ENCODE peak calls at places on chromosomes 7 and 10, in four cellular contexts. C, E, I and W are unnamed samples.
A peak's percentile ranks its signal among the peaks of the same experiment; 100 is the strongest.

GRCh38 chr7:77667459-77668090 is 28.7 kb upstream of the RSBN1L start:
- DNase-seq in I (no peak), E (no peak), C (no peak), W (no peak)

GRCh38 chr10:117653170-117653515 is 110.6 kb downstream of the EMX2 start:
- DNase-seq in C (no peak), I (no peak), E (no peak), W (peak; percentile 8)

GRCh38 chr7:30470163-30470770 is 8.3 kb downstream of the NOD1 start:
- DNase-seq in C (no peak), I (no peak), E (no peak), W (no peak)

GRCh38 chr10:27759483-27760281 is 14.1 kb upstream of the MKX start:
- DNase-seq in I (no peak), C (no peak), E (no peak), W (no peak)

GRCh38 chr7:5630670-5631069 is 150.8 kb downstream of the RNF216 start:
- DNase-seq in E (no peak), I (no peak), C (no peak), W (no peak)

GRCh38 chr10:77334501-77334900 is 303.1 kb downstream of the KCNMA1 start:
- DNase-seq in C (no peak), E (no peak), I (no peak), W (no peak)

GRCh38 chr10:74947781-74948401 is 121.5 kb downstream of the KAT6B start:
- DNase-seq in C (no peak), I (no peak), E (no peak), W (no peak)

GRCh38 chr7:102891693-102892261 is 21.0 kb upstream of the LRRC17 start:
- DNase-seq in I (no peak), E (peak; percentile 16), C (no peak), W (no peak)

GRCh38 chr10:50508315-50509051 is 115.3 kb downstream of the SGMS1 start:
- DNase-seq in C (no peak), E (no peak), I (no peak), W (peak; percentile 35)

GRCh38 chr10:73246322-73246782 is 703 bp downstream of the DNAJC9 start:
- DNase-seq in C (no peak), I (no peak), E (no peak), W (no peak)

GRCh38 chr10:133260895-133261725 is 15.6 kb downstream of the ADAM8 start:
- DNase-seq in C (peak; percentile 85), I (peak; percentile 59), E (no peak), W (no peak)

GRCh38 chr10:107686095-107686494 is 521.6 kb upstream of the SORCS1 start:
- DNase-seq in I (no peak), E (no peak), C (peak; percentile 69), W (no peak)

GRCh38 chr7:41206267-41206666 is 496.6 kb downstream of the INHBA start:
- DNase-seq in C (no peak), I (no peak), E (no peak), W (peak; percentile 14)

GRCh38 chr10:96619803-96620773 is 33.3 kb upstream of the TM9SF3 start:
- DNase-seq in I (no peak), E (no peak), C (no peak), W (no peak)

GRCh38 chr7:41219276-41219675 is 483.6 kb downstream of the INHBA start:
- DNase-seq in I (no peak), C (no peak), E (no peak), W (no peak)

GRCh38 chr7:151592330-151592729 is 72.6 kb upstream of the RHEB start:
- DNase-seq in E (no peak), C (no peak), I (no peak), W (no peak)

GRCh38 chr7:17638727-17639126 is 301.6 kb downstream of the SNX13 start:
- DNase-seq in C (no peak), I (no peak), E (no peak), W (no peak)

GRCh38 chr7:27515933-27516332 is 146.8 kb downstream of the HIBADH start:
- DNase-seq in C (no peak), E (no peak), I (no peak), W (no peak)

GRCh38 chr10:109762556-109762955 is 160.8 kb downstream of the XPNPEP1 start:
- DNase-seq in E (no peak), C (no peak), I (no peak), W (no peak)

GRCh38 chr10:110337906-110338305 is 33.2 kb upstream of the SMNDC1 start:
- DNase-seq in C (no peak), I (no peak), E (no peak), W (no peak)

GRCh38 chr7:35029311-35029710 is 8.0 kb downstream of the DPY19L1 start:
- DNase-seq in E (no peak), C (no peak), I (no peak), W (no peak)

GRCh38 chr7:35022725-35023124 is 14.6 kb downstream of the DPY19L1 start:
- DNase-seq in E (no peak), I (no peak), C (no peak), W (no peak)

GRCh38 chr7:35026154-35026553 is 11.1 kb downstream of the DPY19L1 start:
- DNase-seq in E (no peak), I (no peak), C (no peak), W (no peak)

GRCh38 chr7:35024298-35024697 is 13.0 kb downstream of the DPY19L1 start:
- DNase-seq in C (no peak), E (no peak), I (no peak), W (no peak)

DNA sequence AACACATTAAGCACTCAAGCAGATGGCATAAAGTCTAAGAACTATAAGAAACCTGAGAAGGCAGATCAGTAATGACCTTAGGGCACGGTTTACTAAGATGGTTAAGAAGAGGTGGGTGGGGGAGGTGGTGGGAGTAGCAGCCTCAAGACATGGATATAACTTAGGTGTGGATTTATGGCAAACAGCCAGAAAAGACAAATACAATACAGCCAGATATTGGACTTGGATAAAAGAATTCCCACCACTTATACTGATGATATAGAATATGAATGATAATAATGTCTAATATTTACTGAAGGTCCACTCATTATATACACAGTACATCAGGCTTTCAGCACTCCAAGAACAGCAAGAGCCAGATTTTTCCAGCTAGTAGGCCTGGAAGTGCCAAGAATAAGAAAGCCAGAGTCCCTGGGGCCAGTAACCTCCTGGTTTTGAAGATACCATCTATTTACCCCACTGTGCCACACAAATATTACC is 11.9 kb downstream of the DPY19L1 start:
- DNase-seq in C (no peak), E (no peak), I (no peak), W (no peak)
- H3K4me1 ChIP-seq in C (no peaks in the 10 kb centered on the region), E (peaks cover 3% of the 10 kb centered on the region), I (peaks cover 9% of the 10 kb centered on the region), W (peaks cover 16% of the 10 kb centered on the region)

DNA sequence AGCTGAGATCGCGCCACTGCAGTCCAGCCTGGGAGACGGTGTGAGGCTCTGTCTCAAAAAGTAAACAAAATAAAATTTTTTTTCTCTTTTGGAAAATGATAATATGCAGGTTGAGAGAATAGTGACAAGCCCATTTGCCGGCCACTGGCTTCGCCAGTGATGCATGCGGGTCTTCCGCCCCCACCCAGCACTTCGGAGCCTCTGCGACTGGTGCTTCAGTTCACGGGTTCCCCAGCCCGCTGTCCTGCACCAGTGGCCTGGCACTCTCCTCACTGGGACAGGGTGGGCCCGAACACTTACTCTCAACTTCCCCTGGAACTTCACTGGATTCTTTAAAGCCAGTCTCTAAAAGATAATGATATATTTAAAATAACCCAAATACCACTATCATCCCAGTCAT is 2.7 kb downstream of the SUN1 start:
- DNase-seq in I (no peak), E (no peak), C (peak; percentile 35), W (no peak)
- H3K4me1 ChIP-seq in I (peaks cover 37% of the 10 kb centered on the region), E (peaks cover 68% of the 10 kb centered on the region), C (peaks cover 51% of the 10 kb centered on the region), W (peaks cover 23% of the 10 kb centered on the region)

DNA sequence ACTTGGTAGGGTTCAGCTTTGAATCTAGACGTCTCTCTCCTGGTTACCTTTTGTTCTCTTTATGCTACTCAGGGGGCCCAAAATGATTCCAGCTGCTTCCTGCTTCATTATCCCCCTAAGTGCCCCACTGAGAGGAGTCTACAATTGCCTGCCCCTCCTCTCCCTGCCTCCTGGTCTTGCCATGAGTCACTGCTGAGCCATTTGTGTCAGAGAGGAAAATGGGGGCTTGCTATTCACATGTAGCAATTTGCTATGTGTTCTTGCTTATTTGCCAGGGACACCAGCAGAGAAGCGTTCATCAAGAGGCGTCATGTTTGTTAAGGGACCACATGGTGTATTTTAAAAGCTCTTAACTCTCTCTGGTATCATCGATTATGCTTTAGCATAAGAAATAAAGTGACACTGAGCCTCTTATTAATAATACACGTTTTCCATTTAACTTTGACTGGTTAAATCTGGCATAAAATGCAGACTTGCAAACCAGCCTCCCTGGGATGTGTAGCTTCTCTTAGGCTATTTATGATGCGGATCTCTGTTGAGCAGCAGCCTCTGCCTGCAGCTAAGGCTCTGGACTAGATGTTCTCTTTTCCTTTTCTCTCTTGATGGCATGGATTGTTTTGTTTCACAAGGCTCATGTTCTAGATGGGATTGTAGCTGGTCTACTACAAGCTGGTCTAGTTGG is 239.3 kb downstream of the AUTS2 start:
- DNase-seq in C (no peak), E (no peak), I (no peak), W (no peak)
- H3K4me1 ChIP-seq in C (no peaks in the 10 kb centered on the region), E (no peaks in the 10 kb centered on the region), I (no peaks in the 10 kb centered on the region), W (no peaks in the 10 kb centered on the region)

GRCh38 chr7:156928406-156928747 is 21.1 kb upstream of the NOM1 start:
- DNase-seq in I (no peak), E (no peak), C (no peak), W (no peak)

GRCh38 chr7:156932006-156932405 is 17.5 kb upstream of the NOM1 start:
- DNase-seq in E (no peak), C (no peak), I (no peak), W (no peak)

GRCh38 chr7:156935250-156935649 is 14.3 kb upstream of the NOM1 start:
- DNase-seq in E (no peak), C (no peak), I (no peak), W (no peak)

GRCh38 chr7:156927571-156928405 is 21.7 kb upstream of the NOM1 start:
- DNase-seq in I (no peak), C (no peak), E (no peak), W (no peak)

DNA sequence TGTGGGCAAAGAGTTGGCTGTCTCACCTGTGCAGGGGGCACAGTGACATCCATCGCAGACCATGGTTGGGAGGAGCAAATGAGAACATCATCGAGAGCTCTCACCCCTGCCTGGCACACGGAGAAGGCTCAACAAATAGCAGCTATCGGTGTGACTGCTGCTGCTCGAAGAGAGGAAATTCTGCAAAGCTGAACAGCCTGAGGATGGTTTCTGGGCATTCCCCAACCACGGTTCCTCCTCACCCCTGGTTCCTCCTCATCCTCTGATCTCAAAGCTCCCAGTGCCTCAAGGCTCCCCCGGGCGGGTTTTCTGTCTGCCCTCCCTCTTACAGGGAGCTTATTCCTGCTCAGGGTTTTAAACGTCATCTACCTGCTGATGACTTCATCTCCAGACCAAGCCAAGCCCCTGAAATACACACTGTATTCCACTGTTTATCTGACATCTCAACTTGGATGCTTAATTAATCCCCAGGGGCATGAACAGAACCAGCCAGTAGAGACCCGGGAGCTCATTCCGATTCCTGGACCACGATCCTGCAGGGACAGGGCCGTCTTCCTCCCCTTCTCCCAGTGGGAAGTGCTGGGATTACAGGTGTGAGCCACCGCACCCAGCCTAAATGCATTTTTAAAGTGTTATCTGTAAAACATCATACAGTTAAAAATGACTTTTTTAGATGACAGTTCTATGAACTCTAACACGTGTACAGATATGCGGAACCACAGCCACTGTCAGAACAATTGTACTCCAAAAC is 19.5 kb upstream of the NOM1 start:
- DNase-seq in I (no peak), C (no peak), E (no peak), W (no peak)
- H3K4me1 ChIP-seq in I (peaks cover 31% of the 10 kb centered on the region), C (no peaks in the 10 kb centered on the region), E (no peaks in the 10 kb centered on the region), W (peaks cover 6% of the 10 kb centered on the region)